ENCODE peak calls at places on chromosomes 13 and 19, in six cellular contexts. A is NCI-H524; X is activated effector memory CD4-positive, alpha-beta T cell treated with Interleukin-2 at 50 U/mL for 16 hours; S is activated CD4-positive, alpha-beta T cell treated with anti-CD3 and anti-CD28 coated beads, Interleukin-2, amount 50 U/mL, for 24 hours; E is PC-3; V is HT1080. J is an unnamed sample.
A peak's percentile ranks its signal among the peaks of the same experiment; 100 is the strongest.

GRCh38 chr13:112953591-112954487 is 15.2 kb upstream of the MCF2L start:
- DNase-seq in A (no peak), S (no peak), E (no peak), X (no peak), V (no peak), J (no peak)

GRCh38 chr19:47309038-47309437 is 623 bp upstream of the C5AR1 start:
- DNase-seq in E (no peak), X (no peak), V (no peak), A (peak; percentile 29), S (no peak), J (no peak)

GRCh38 chr13:93635687-93636086 is 409.1 kb downstream of the GPC6 start:
- DNase-seq in V (no peak), E (no peak), S (no peak), X (no peak), A (no peak), J (no peak)

GRCh38 chr19:1123381-1123780 is 19.6 kb downstream of the GPX4 start:
- DNase-seq in X (no peak), E (no peak), S (no peak), V (no peak), A (no peak), J (no peak)

GRCh38 chr19:51375504-51376221 is 3.2 kb upstream of the NKG7 start:
- DNase-seq in A (no peak), X (no peak), V (no peak), S (no peak), E (no peak), J (no peak)

GRCh38 chr13:51684076-51684475 is 99.8 kb downstream of the WDFY2 start:
- DNase-seq in E (no peak), V (no peak), X (no peak), S (no peak), A (no peak), J (no peak)

GRCh38 chr19:6204866-6205723 is 69.6 kb downstream of the ACSBG2 start:
- DNase-seq in A (no peak), V (no peak), E (no peak), X (no peak), S (no peak), J (no peak)

GRCh38 chr19:1281270-1281894 is 4.3 kb upstream of the EFNA2 start:
- DNase-seq in A (no peak), S (no peak), E (no peak), X (no peak), V (no peak), J (no peak)

GRCh38 chr19:48695743-48696352 is at the start of gene FUT2:
- DNase-seq in E (no peak), S (no peak), A (no peak), V (no peak), X (no peak), J (peak; percentile 42)

GRCh38 chr19:19361075-19361594 is 40.5 kb downstream of the MAU2 start:
- DNase-seq in A (peak; percentile 93), S (peak; percentile 44), V (peak; percentile 78), X (peak; percentile 42), E (peak; percentile 87), J (peak; percentile 88)

GRCh38 chr19:40247178-40247577 is 20.7 kb upstream of the CCNP start:
- DNase-seq in E (no peak), A (no peak), V (no peak), X (no peak), S (no peak), J (no peak)

GRCh38 chr13:39035799-39036198 is 2.1 kb downstream of the PROSER1 start:
- DNase-seq in E (no peak), X (no peak), A (no peak), V (no peak), S (no peak), J (no peak)

J was measured in WERI-Rb-1.